ENCODE peak calls at places on chromosomes 5 and 9, in nine cellular contexts. A is mesothelial cell of epicardium, R is AG09319, G is fibroblast of lung, Z is bronchial epithelial cell, L is GM06990, O is right atrium auricular region, S is endothelial cell, W is GM10248. Y is an unnamed sample.
A peak's percentile ranks its signal among the peaks of the same experiment; 100 is the strongest.

GRCh38 chr5:167835146-167835545 is 456.3 kb upstream of the WWC1 start:
- DNase-seq in A (no peak), R (no peak), G (no peak), Z (no peak), L (no peak), O (no peak), S (no peak), W (no peak), Y (no peak)

GRCh38 chr9:8816361-8816760 is 1016.8 kb upstream of the DMAC1 start:
- DNase-seq in A (no peak), R (no peak), G (no peak), Z (no peak), L (no peak), O (no peak), S (peak; percentile 15), W (no peak), Y (no peak)

GRCh38 chr9:90343360-90343759 is 299.3 kb downstream of the DIRAS2 start:
- DNase-seq in A (no peak), R (no peak), G (peak; percentile 21), Z (peak; percentile 18), L (no peak), O (no peak), S (no peak), W (no peak), Y (no peak)

GRCh38 chr9:80867731-80868130 is 821.6 kb downstream of the TLE1 start:
- DNase-seq in A (no peak), R (no peak), G (peak; percentile 23), Z (peak; percentile 90), L (no peak), O (no peak), S (no peak), W (no peak), Y (no peak)

GRCh38 chr5:124605516-124605915 is 140.9 kb downstream of the ZNF608 start:
- DNase-seq in A (no peak), R (no peak), G (no peak), Z (peak; percentile 92), L (no peak), O (no peak), S (no peak), W (no peak), Y (no peak)

GRCh38 chr9:114069476-114070187 is 8.5 kb downstream of the AMBP start:
- DNase-seq in A (no peak), R (no peak), G (no peak), Z (no peak), L (no peak), O (no peak), S (no peak), W (no peak), Y (no peak)

GRCh38 chr9:73149371-73150067 is 2.1 kb upstream of the ANXA1 start:
- DNase-seq in A (no peak), R (no peak), G (peak; percentile 91), Z (peak; percentile 94), L (peak; percentile 22), O (no peak), S (no peak), W (peak; percentile 26), Y (no peak)

GRCh38 chr5:74073257-74073656 is 447.3 kb downstream of the ARHGEF28 start:
- DNase-seq in A (no peak), R (no peak), G (no peak), Z (no peak), L (no peak), O (no peak), S (no peak), W (no peak), Y (no peak)

GRCh38 chr9:134993996-134994720 is 76.4 kb upstream of the FCN1 start:
- DNase-seq in A (no peak), R (no peak), G (no peak), Z (no peak), L (no peak), O (no peak), S (no peak), W (no peak), Y (no peak)

GRCh38 chr5:158878227-158878626 is 221.5 kb downstream of the EBF1 start:
- DNase-seq in A (no peak), R (no peak), G (no peak), Z (no peak), L (no peak), O (no peak), S (no peak), W (no peak), Y (no peak)

GRCh38 chr5:893711-894110 is 1.0 kb downstream of the TRIP13 start:
- DNase-seq in A (no peak), R (no peak), G (no peak), Z (no peak), L (no peak), O (no peak), S (no peak), W (no peak), Y (no peak)

GRCh38 chr9:131121346-131121745 is 4.0 kb upstream of the NUP214 start:
- DNase-seq in A (no peak), R (no peak), G (no peak), Z (no peak), L (no peak), O (peak; percentile 36), S (no peak), W (no peak), Y (no peak)
- TF ChIP-seq CTCF in A (no peak), R (no peak), G (no peak), Z (no peak), L (no peak), O (no peak), S (no peak), W (no peak), Y (no peak)

DNA sequence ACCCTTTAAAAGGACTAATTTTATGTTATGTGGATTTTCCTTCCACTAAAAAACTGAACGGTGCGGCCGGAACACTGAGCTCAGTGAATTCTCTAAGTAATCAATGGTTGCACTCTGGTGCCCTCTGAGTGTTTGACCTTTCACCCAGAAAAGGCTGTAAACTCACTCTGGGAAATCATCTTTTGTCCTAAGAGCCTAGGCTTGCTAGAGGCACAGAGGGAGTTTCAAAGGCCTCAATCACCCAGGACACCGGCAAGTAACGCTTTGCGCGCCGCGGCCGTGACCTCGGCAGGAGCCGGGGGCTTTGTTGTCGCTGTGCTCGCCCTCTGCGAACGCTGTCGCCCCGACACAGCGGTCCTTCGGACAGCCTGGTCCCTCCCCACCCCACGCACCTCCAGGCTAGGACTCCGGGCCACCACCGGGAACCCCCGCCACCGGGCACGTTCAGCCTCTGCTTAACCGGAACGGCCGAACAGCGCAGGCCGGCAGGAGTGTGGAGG is 711 bp downstream of the ISCA1 start:
- DNase-seq in A (no peak), R (no peak), G (peak; percentile 42), Z (peak; percentile 26), L (no peak), O (no peak), S (no peak), W (no peak), Y (no peak)
- TF ChIP-seq CTCF in A (no peak), R (no peak), G (no peak), Z (no peak), L (no peak), O (no peak), S (no peak), W (no peak), Y (no peak)

GRCh38 chr5:179406031-179406681 is 60.9 kb upstream of the ADAMTS2 start:
- DNase-seq in A (no peak), R (no peak), G (peak; percentile 64), Z (no peak), L (no peak), O (peak; percentile 65), S (no peak), W (no peak), Y (no peak)

GRCh38 chr5:179403426-179404147 is 58.3 kb upstream of the ADAMTS2 start:
- DNase-seq in A (no peak), R (no peak), G (no peak), Z (no peak), L (no peak), O (no peak), S (no peak), W (no peak), Y (no peak)

GRCh38 chr5:179405054-179405416 is 59.8 kb upstream of the ADAMTS2 start:
- DNase-seq in A (no peak), R (no peak), G (no peak), Z (no peak), L (no peak), O (no peak), S (no peak), W (no peak), Y (no peak)

GRCh38 chr5:179405426-179406030 is 60.3 kb upstream of the ADAMTS2 start:
- DNase-seq in A (no peak), R (no peak), G (no peak), Z (no peak), L (no peak), O (no peak), S (no peak), W (no peak), Y (no peak)

GRCh38 chr5:179404321-179405053 is 59.2 kb upstream of the ADAMTS2 start:
- DNase-seq in A (no peak), R (no peak), G (peak; percentile 52), Z (no peak), L (no peak), O (peak; percentile 49), S (no peak), W (no peak), Y (no peak)
- TF ChIP-seq CTCF in A (no peak), R (peak; percentile 46), G (peak; percentile 63), Z (no peak), L (no peak), O (peak; percentile 40), S (no peak), W (no peak), Y (no peak)

GRCh38 chr5:132812123-132812948 is 766 bp upstream of the SOWAHA start:
- DNase-seq in A (no peak), R (no peak), G (no peak), Z (no peak), L (no peak), O (no peak), S (no peak), W (no peak), Y (no peak)

GRCh38 chr5:132810605-132811004 is 2.5 kb upstream of the SOWAHA start:
- DNase-seq in A (no peak), R (no peak), G (no peak), Z (no peak), L (no peak), O (no peak), S (no peak), W (no peak), Y (no peak)

GRCh38 chr5:132808448-132808847 is 4.7 kb upstream of the SOWAHA start:
- DNase-seq in A (no peak), R (no peak), G (no peak), Z (no peak), L (no peak), O (no peak), S (no peak), W (no peak), Y (no peak)

GRCh38 chr5:132808866-132809265 is 4.2 kb upstream of the SOWAHA start:
- DNase-seq in A (no peak), R (no peak), G (no peak), Z (no peak), L (no peak), O (no peak), S (no peak), W (no peak), Y (no peak)

DNA sequence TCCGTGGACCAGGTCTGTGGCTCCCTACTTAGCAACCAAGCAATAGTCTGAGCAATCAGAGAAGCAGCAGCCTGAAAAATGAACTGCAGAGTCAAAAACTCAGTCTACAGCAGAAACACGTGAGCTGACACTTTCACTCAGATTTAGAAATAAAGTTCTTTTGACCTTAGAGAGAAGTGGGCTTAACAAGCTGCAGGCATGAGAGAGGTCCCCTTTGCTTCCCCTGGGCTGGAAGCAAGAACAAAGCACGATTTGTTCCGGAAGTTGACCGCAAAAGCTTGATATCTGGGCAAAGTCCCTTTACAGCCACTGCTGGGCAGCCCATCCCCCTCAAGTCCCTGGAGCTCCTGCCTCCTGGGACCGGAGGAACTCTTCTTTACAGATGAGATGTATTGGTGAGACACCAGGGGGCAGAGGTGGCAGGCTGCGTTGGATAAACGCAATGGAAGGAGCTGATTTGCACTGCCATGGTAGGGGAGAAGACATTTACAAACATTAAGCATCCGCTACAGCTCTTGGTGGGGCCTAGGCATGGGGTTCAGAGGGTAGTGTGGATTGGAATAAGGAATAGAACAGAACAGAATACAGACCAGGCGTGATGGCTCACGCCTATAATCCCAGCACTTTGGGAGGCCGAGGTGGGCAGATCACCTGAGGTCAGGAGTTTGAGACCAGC is 5.8 kb upstream of the SOWAHA start:
- DNase-seq in A (no peak), R (no peak), G (no peak), Z (no peak), L (no peak), O (no peak), S (peak; percentile 40), W (no peak), Y (no peak)
- TF ChIP-seq CTCF in A (no peak), R (no peak), G (no peak), Z (no peak), L (peak; percentile 23), O (no peak), S (no peak), W (peak; percentile 6), Y (no peak)

Y was measured in activated B cell treated with CpG ODN at 0.5 μM for 24 hours.